ENCODE peak calls at places on chromosomes 13 and 19, in six cellular contexts. V is testis, E is neuronal stem cell, J is MM.1S, W is OCI-LY7, C is heart right ventricle. O is an unnamed sample.

GRCh38 chr13:87810391-87810801 is 139.2 kb downstream of the SLITRK5 start:
- DNase-seq in V (peak; percentile 18), E (no peak), J (no peak), W (peak; percentile 34), C (no peak), O (no peak)

GRCh38 chr19:17292301-17293074 is 10.7 kb downstream of the ABHD8 start:
- DNase-seq in V (peak; percentile 53), E (peak; percentile 79), J (peak; percentile 89), W (peak; percentile 87), C (peak; percentile 73), O (peak; percentile 81)

GRCh38 chr19:290539-291521 is at the start of gene PLPP2:
- DNase-seq in V (peak; percentile 14), E (no peak), J (peak; percentile 4), W (no peak), C (no peak), O (no peak)

GRCh38 chr13:89375839-89376238 is 1704.7 kb downstream of the SLITRK5 start:
- DNase-seq in V (no peak), E (no peak), J (no peak), W (no peak), C (peak; percentile 9), O (no peak)

GRCh38 chr19:44904426-44904994 is 1.1 kb upstream of the APOE start:
- DNase-seq in V (no peak), E (no peak), J (no peak), W (peak; percentile 20), C (no peak), O (no peak)

GRCh38 chr13:87798536-87798935 is 127.4 kb downstream of the SLITRK5 start:
- DNase-seq in V (no peak), E (no peak), J (no peak), W (no peak), C (no peak), O (no peak)

GRCh38 chr13:105925496-105925895 is 610.0 kb downstream of the EFNB2 start:
- DNase-seq in V (no peak), E (no peak), J (no peak), W (no peak), C (no peak), O (no peak)

GRCh38 chr13:24663089-24663395 is 17.2 kb upstream of the ATP12A start:
- DNase-seq in V (no peak), E (no peak), J (no peak), W (no peak), C (no peak), O (no peak)

GRCh38 chr19:52599241-52599640 is 29.2 kb downstream of the ZNF701 start:
- DNase-seq in V (no peak), E (no peak), J (no peak), W (no peak), C (no peak), O (no peak)

GRCh38 chr13:23378009-23378632 is 55.4 kb downstream of the SACS start:
- DNase-seq in V (no peak), E (no peak), J (peak; percentile 8), W (peak; percentile 73), C (peak; percentile 51), O (no peak)

GRCh38 chr19:13430790-13431582 is 75.3 kb downstream of the CACNA1A start:
- DNase-seq in V (peak; percentile 19), E (peak; percentile 17), J (peak; percentile 19), W (peak; percentile 51), C (peak; percentile 17), O (peak; percentile 50)

GRCh38 chr19:3665681-3666544 is 34.4 kb downstream of the PIP5K1C start:
- DNase-seq in V (peak; percentile 66), E (peak; percentile 53), J (peak; percentile 24), W (peak; percentile 55), C (peak; percentile 67), O (no peak)

GRCh38 chr13:64276232-64276631 is 2860.6 kb upstream of the PCDH20 start:
- DNase-seq in V (no peak), E (no peak), J (no peak), W (no peak), C (no peak), O (no peak)

GRCh38 chr19:7668842-7669241 is at the start of gene RETN:
- DNase-seq in V (no peak), E (no peak), J (no peak), W (no peak), C (no peak), O (no peak)

GRCh38 chr19:38656171-38656981 is 8.9 kb downstream of the ACTN4 start:
- DNase-seq in V (no peak), E (no peak), J (no peak), W (no peak), C (no peak), O (no peak)

GRCh38 chr13:32426981-32427851 is 714 bp downstream of the N4BP2L1 start:
- DNase-seq in V (peak; percentile 51), E (peak; percentile 29), J (peak; percentile 44), W (peak; percentile 57), C (peak; percentile 31), O (no peak)

GRCh38 chr13:23372264-23372905 is 61.1 kb downstream of the SACS start:
- DNase-seq in V (no peak), E (no peak), J (no peak), W (no peak), C (no peak), O (no peak)

GRCh38 chr13:34941835-34942731 is at the start of gene NBEA:
- DNase-seq in V (peak; percentile 83), E (peak; percentile 85), J (peak; percentile 73), W (peak; percentile 81), C (peak; percentile 74), O (no peak)

GRCh38 chr19:2047449-2048103 is 3.5 kb downstream of the MKNK2 start:
- DNase-seq in V (no peak), E (no peak), J (peak; percentile 5), W (no peak), C (no peak), O (no peak)
- H3K4me1 ChIP-seq in V (peaks cover 53% of the 10 kb centered on the region), E (peaks cover 21% of the 10 kb centered on the region), J (peaks cover 20% of the 10 kb centered on the region), W (peaks cover 59% of the 10 kb centered on the region), C (peaks cover 91% of the 10 kb centered on the region), O (peaks cover 47% of the 10 kb centered on the region)

GRCh38 chr19:18470787-18471186 is 32.9 kb upstream of the ISYNA1 start:
- DNase-seq in V (no peak), E (no peak), J (no peak), W (no peak), C (no peak), O (no peak)

GRCh38 chr19:18468930-18469244 is 31.0 kb upstream of the ISYNA1 start:
- DNase-seq in V (no peak), E (no peak), J (no peak), W (no peak), C (no peak), O (no peak)

GRCh38 chr19:18470153-18470552 is 32.2 kb upstream of the ISYNA1 start:
- DNase-seq in V (no peak), E (no peak), J (no peak), W (peak; percentile 41), C (no peak), O (no peak)

GRCh38 chr19:18468517-18468916 is 30.6 kb upstream of the ISYNA1 start:
- DNase-seq in V (no peak), E (no peak), J (no peak), W (no peak), C (no peak), O (no peak)

DNA sequence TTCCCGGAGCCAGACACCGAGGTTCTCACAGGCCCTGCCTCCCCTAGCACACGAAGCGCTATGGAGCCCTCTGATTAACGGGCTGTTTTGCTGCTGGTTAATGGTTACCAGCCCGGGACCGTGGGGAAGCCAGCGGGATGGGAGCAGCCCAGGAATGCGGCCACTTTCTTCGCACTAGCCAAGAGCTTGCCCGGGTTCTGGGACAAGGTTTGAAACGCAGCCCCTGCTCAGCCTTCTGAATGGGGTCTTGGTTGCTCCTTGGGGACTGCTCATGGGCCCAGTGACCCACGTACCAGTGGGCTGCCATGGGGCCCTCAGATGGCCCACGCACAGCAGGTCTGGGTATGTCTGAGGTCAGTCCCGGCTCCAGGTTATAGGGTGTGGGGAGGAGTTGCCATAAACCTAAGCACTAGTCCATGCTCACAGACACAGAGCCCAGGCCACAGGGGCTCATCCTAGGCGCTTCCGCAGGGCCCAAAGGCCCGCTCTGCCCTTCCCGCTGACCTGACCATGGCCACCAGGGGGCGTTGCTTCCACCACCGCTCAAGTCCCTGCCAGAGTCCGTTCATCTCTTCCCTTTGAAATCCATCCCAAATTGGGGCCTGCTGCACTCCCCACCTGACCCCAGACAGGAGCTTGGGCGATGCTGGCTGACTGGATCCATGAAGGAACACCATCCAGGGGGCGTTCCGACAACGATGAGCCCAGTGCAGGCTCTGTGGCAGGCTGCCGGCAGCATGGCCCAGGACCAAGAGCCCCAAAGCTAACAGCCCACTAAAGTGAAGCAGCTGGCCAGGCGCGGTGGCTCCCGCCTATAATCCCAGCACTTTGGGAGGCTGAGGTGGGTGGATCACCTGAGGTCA is 31.5 kb upstream of the ISYNA1 start:
- DNase-seq in V (peak; percentile 73), E (no peak), J (no peak), W (peak; percentile 45), C (peak; percentile 64), O (peak; percentile 56)
- H3K4me1 ChIP-seq in V (peaks cover 39% of the 10 kb centered on the region), E (peaks cover 12% of the 10 kb centered on the region), J (no peaks in the 10 kb centered on the region), W (no peaks in the 10 kb centered on the region), C (peaks cover 54% of the 10 kb centered on the region), O (peaks cover 26% of the 10 kb centered on the region)

DNA sequence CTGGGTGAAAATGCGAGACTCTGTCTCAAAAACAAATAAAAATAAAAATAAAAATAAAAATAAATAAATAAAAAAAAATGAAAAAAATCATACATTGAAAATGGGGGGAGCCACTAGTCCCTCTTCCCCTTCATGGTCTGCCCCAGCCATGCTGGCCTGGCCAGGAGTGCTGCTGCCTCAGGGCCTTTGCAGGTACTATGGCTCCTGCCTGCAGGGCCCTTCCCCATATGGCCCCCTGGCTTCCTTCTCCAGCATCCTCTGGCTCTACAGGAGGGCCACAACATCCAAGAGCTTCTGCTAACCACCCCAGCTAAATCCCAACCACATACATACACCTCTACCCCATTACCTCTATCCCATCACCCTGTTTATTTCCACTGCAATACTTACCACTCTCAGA is 4.6 kb upstream of the ABHD17A start:
- DNase-seq in V (no peak), E (no peak), J (no peak), W (no peak), C (no peak), O (no peak)
- H3K4me1 ChIP-seq in V (peaks cover 12% of the 10 kb centered on the region), E (peaks cover 2% of the 10 kb centered on the region), J (no peaks in the 10 kb centered on the region), W (peaks cover 16% of the 10 kb centered on the region), C (peaks cover 3% of the 10 kb centered on the region), O (peaks cover 5% of the 10 kb centered on the region)

GRCh38 chr19:18476507-18477041 is 38.6 kb upstream of the ISYNA1 start:
- DNase-seq in V (no peak), E (no peak), J (no peak), W (no peak), C (no peak), O (no peak)
- H3K4me1 ChIP-seq in V (peaks cover 36% of the 10 kb centered on the region), E (peaks cover 6% of the 10 kb centered on the region), J (peaks cover 8% of the 10 kb centered on the region), W (peaks cover 27% of the 10 kb centered on the region), C (peaks cover 52% of the 10 kb centered on the region), O (peaks cover 18% of the 10 kb centered on the region)